ENCODE peak calls at places on chromosomes 1 and 21, in seven cellular contexts. Q is stimulated activated CD4-positive, alpha-beta T cell treated with anti-CD3 and anti-CD28 coated beads, Interleukin-4, amount 100 ng/mL, for 24 hours; K is tibial nerve; L is NCI-H774; U is naive thymus-derived CD8-positive, alpha-beta T cell; I is activated CD4-positive, alpha-beta T cell treated with anti-CD3 and anti-CD28 coated beads for 48 hours; Z is NCI-H1092 treated with DMSO at 0.1 percent for 48 hours. P is an unnamed sample.
A peak's percentile ranks its signal among the peaks of the same experiment; 100 is the strongest.

GRCh38 chr1:205592443-205593003 is 39.3 kb downstream of the ELK4 start:
- DNase-seq in Q (no peak), K (no peak), L (no peak), U (no peak), I (no peak), Z (no peak), P (no peak)

GRCh38 chr1:11429226-11429625 is 49.7 kb upstream of the DISP3 start:
- DNase-seq in Q (no peak), K (no peak), L (no peak), U (no peak), I (no peak), Z (no peak), P (no peak)

GRCh38 chr1:7572654-7573152 is 198.4 kb upstream of the VAMP3 start:
- DNase-seq in Q (no peak), K (no peak), L (no peak), U (no peak), I (no peak), Z (no peak), P (peak; percentile 15)

GRCh38 chr21:34523019-34523418 is 11.0 kb upstream of the KCNE1 start:
- DNase-seq in Q (no peak), K (no peak), L (no peak), U (no peak), I (no peak), Z (peak; percentile 2), P (no peak)

GRCh38 chr1:183635112-183635605 is 424 bp downstream of the ARPC5 start:
- DNase-seq in Q (peak; percentile 27), K (no peak), L (peak; percentile 26), U (no peak), I (peak; percentile 39), Z (peak; percentile 49), P (peak; percentile 36)

GRCh38 chr1:23927097-23927496 is 13.9 kb upstream of the CNR2 start:
- DNase-seq in Q (no peak), K (no peak), L (no peak), U (no peak), I (no peak), Z (no peak), P (no peak)

GRCh38 chr1:96159379-96159778 is 562.2 kb upstream of the PTBP2 start:
- DNase-seq in Q (no peak), K (no peak), L (no peak), U (no peak), I (no peak), Z (no peak), P (no peak)

GRCh38 chr1:55146781-55147180 is 68.4 kb downstream of the USP24 start:
- DNase-seq in Q (no peak), K (peak; percentile 24), L (no peak), U (no peak), I (no peak), Z (no peak), P (peak; percentile 97)

GRCh38 chr1:3785458-3786157 is 10.7 kb downstream of the LRRC47 start:
- DNase-seq in Q (no peak), K (no peak), L (no peak), U (no peak), I (peak; percentile 52), Z (no peak), P (peak; percentile 50)

GRCh38 chr21:45580576-45581321 is 38.5 kb upstream of the SLC19A1 start:
- DNase-seq in Q (no peak), K (no peak), L (no peak), U (no peak), I (no peak), Z (no peak), P (no peak)

GRCh38 chr1:226808501-226808900 is 61.9 kb upstream of the PSEN2 start:
- DNase-seq in Q (no peak), K (no peak), L (no peak), U (no peak), I (no peak), Z (no peak), P (no peak)

GRCh38 chr1:109763646-109764415 is at the start of gene EPS8L3:
- DNase-seq in Q (no peak), K (peak; percentile 4), L (no peak), U (no peak), I (no peak), Z (no peak), P (peak; percentile 43)

GRCh38 chr1:234608026-234608719 is 1.8 kb downstream of the IRF2BP2 start:
- DNase-seq in Q (peak; percentile 82), K (peak; percentile 60), L (peak; percentile 72), U (peak; percentile 84), I (peak; percentile 81), Z (peak; percentile 76), P (peak; percentile 93)

GRCh38 chr1:165560834-165561233 is 17.0 kb downstream of the LRRC52 start:
- DNase-seq in Q (no peak), K (no peak), L (no peak), U (no peak), I (no peak), Z (peak; percentile 7), P (no peak)

GRCh38 chr1:234188454-234188792 is 184.8 kb upstream of the COA6 start:
- DNase-seq in Q (no peak), K (no peak), L (no peak), U (no peak), I (peak; percentile 37), Z (no peak), P (no peak)

GRCh38 chr1:234593771-234594504 is 16.0 kb downstream of the IRF2BP2 start:
- DNase-seq in Q (no peak), K (no peak), L (no peak), U (no peak), I (no peak), Z (no peak), P (no peak)

GRCh38 chr1:2543543-2544092 is 12.6 kb upstream of the TNFRSF14 start:
- DNase-seq in Q (no peak), K (no peak), L (no peak), U (peak; percentile 66), I (peak; percentile 50), Z (no peak), P (peak; percentile 54)